ENCODE peak calls at places on chromosomes 6 and 20, in four cellular contexts. J is neuronal stem cell, C is trophoblast cell, I is H9. E is an unnamed sample.

GRCh38 chr6:142195862-142196536 is 48.9 kb downstream of the VTA1 start:
- DNase-seq in C (no peak), I (no peak), J (no peak), E (peak)

GRCh38 chr6:135344526-135344925 is 153.0 kb downstream of the AHI1 start:
- DNase-seq in J (no peak), I (no peak), C (no peak), E (no peak)

GRCh38 chr6:138953451-138953850 is 34.6 kb downstream of the REPS1 start:
- DNase-seq in J (no peak), I (no peak), C (no peak), E (no peak)

GRCh38 chr6:42958125-42958524 is 2.4 kb upstream of the GNMT start:
- DNase-seq in J (no peak), C (no peak), I (no peak), E (no peak)

GRCh38 chr6:168988280-168988679 is 265.4 kb downstream of the THBS2 start:
- DNase-seq in J (no peak), C (no peak), I (no peak), E (no peak)

GRCh38 chr6:132962936-132963579 is 148.7 kb downstream of the RPS12 start:
- DNase-seq in C (peak), J (peak), I (peak), E (peak)

GRCh38 chr20:58571341-58571941 is 56.2 kb upstream of the APCDD1L start:
- DNase-seq in C (no peak), J (no peak), I (no peak), E (no peak)

GRCh38 chr20:57988422-57988821 is 240.0 kb downstream of the ANKRD60 start:
- DNase-seq in I (no peak), C (no peak), J (no peak), E (no peak)

GRCh38 chr6:135576055-135576454 is 78.5 kb upstream of the AHI1 start:
- DNase-seq in J (no peak), I (no peak), C (no peak), E (no peak)

GRCh38 chr20:54691335-54691734 is 215.9 kb downstream of the DOK5 start:
- DNase-seq in J (no peak), I (no peak), C (no peak), E (no peak)

GRCh38 chr6:28383235-28384142 is 16.1 kb downstream of the ZSCAN12 start:
- DNase-seq in J (peak), I (peak), C (peak), E (peak)

GRCh38 chr6:24385536-24386269 is 17.0 kb upstream of the MRS2 start:
- DNase-seq in I (no peak), J (no peak), C (no peak), E (no peak)

GRCh38 chr6:44064089-44064947 is 62.9 kb downstream of the MRPL14 start:
- DNase-seq in J (no peak), I (no peak), C (peak), E (peak)
- H3K14ac ChIP-seq in J (peak), I (no peak), C (peak), E (peak)

GRCh38 chr6:167393731-167394130 is 68.8 kb downstream of the TTLL2 start:
- DNase-seq in J (no peak), C (no peak), I (no peak), E (no peak)
- H2BK12ac ChIP-seq in J (no peak), C (no peak), I (no peak), E (no peak)

GRCh38 chr20:17850674-17851006 is 118.0 kb downstream of the SNX5 start:
- DNase-seq in J (no peak), I (no peak), C (no peak), E (no peak)

GRCh38 chr20:17849901-17850673 is 118.5 kb downstream of the SNX5 start:
- DNase-seq in J (no peak), C (peak), I (no peak), E (peak)

GRCh38 chr20:17848649-17849048 is 119.9 kb downstream of the SNX5 start:
- DNase-seq in I (no peak), C (no peak), J (no peak), E (no peak)

GRCh38 chr20:17848249-17848648 is 120.3 kb downstream of the SNX5 start:
- DNase-seq in I (no peak), J (no peak), C (no peak), E (no peak)

DNA sequence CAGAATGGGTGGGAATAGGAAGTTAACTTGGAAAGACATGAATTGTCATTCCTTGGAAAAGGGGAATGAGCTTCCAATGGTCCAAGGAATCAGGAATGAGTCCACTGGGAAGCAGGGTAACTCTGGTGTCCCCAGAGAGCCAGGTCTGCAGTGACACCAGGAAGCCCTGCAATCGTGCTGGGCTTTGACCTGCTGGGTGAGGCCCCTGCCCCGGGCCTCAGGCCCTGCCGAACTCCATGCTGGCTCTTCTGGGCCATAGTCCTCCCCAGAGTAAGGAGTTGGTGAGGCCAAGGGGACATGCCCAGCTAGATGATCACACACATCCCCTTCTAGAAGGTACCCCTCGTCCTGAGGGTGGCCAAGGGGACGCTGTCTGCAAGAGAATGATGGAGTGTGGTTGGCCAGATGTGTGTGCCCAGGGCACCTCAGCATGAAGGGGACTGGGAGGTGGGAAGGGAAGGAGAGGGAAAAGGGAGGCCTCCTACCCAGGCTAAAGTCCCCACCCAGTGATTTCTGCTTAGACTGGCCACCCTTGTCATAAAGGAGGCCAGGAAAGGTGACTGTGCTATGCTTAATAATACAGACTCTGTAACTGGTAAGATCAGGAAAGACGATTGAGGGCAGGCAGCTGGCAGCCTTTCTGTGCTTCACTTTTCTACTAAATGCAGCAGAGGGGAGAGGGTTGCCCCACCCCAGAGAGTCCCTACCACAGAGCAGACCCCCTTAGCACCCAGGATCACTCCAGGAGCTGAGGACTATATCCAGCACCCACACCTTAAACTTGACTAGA is 119.3 kb downstream of the SNX5 start:
- DNase-seq in J (no peak), C (no peak), I (no peak), E (no peak)
- H3K14ac ChIP-seq in J (no peak), C (no peak), I (no peak), E (no peak)

GRCh38 chr20:1779567-1779966 is 115.6 kb upstream of the SIRPA start:
- DNase-seq in J (no peak), C (no peak), I (no peak), E (no peak)
- H2BK12ac ChIP-seq in J (no peak), C (no peak), I (no peak), E (no peak)

DNA sequence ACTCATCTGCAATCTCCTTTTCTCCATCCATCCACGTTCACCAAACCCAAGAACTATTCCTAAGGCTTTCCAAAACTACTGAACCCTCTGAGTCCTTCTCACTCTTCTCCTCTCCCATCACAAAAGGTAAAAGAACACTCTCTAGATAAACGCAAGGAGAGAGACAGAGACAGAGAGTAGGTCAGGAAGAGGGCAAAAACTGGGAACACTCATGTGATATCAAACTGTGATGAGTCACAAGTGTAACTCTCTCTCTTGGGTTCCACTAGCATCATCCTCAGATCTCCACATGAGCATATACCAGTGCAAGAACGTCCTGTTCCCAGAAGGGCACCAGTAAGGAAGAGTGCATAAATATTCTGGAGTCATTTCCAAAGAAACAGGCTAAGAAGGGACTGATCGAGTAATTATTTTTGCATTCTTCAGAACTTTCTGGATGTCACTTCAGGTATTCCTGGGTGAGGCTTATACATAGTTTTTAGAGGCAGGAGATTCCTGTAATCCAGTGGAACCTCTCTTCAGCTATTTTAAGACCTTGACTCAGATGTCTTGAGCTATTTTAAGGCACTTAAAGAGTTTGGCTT is 47.3 kb upstream of the STXBP5 start:
- DNase-seq in J (no peak), I (no peak), C (no peak), E (peak)
- H3K14ac ChIP-seq in J (no peak), I (no peak), C (no peak), E (no peak)

E was measured in mesenchymal stem cell.